ENCODE peak calls at places on chromosomes 1 and 21, in four cellular contexts. W, H, O and C are unnamed samples.

GRCh38 chr1:21124846-21125245 is 51.9 kb downstream of the EIF4G3 start:
- DNase-seq in O (no peak), H (no peak), W (no peak), C (peak; percentile 73)

GRCh38 chr1:110210604-110211502 is 739 bp downstream of the KCNC4 start:
- DNase-seq in H (peak; percentile 56), O (peak; percentile 74), W (peak; percentile 71), C (no peak)

GRCh38 chr1:103250441-103250861 is 142.1 kb upstream of the COL11A1 start:
- DNase-seq in H (peak; percentile 51), O (peak; percentile 49), W (peak; percentile 98), C (peak; percentile 41)

GRCh38 chr1:1889847-1890505 is 911 bp downstream of the GNB1 start:
- DNase-seq in O (no peak), W (peak; percentile 55), H (no peak), C (peak; percentile 37)

GRCh38 chr1:3369437-3370076 is 84.9 kb upstream of the ARHGEF16 start:
- DNase-seq in W (no peak), H (no peak), O (no peak), C (peak; percentile 78)

GRCh38 chr1:116207126-116207735 is 96.0 kb downstream of the MAB21L3 start:
- DNase-seq in O (no peak), W (no peak), H (no peak), C (no peak)

GRCh38 chr1:223233410-223234163 is 90.5 kb upstream of the TLR5 start:
- DNase-seq in H (peak; percentile 23), W (peak; percentile 32), O (peak; percentile 35), C (peak; percentile 92)

GRCh38 chr1:243716901-243717300 is 133.1 kb downstream of the AKT3 start:
- DNase-seq in O (no peak), H (no peak), W (peak; percentile 56), C (peak; percentile 61)

GRCh38 chr1:66732407-66733166 is 19.7 kb upstream of the DYNLT5 start:
- DNase-seq in H (no peak), O (no peak), W (no peak), C (peak; percentile 26)

GRCh38 chr1:26799479-26800133 is 11.9 kb downstream of the PIGV start:
- DNase-seq in H (no peak), O (no peak), W (peak; percentile 83), C (peak; percentile 81)

GRCh38 chr1:95278173-95278988 is 44.4 kb downstream of the RWDD3 start:
- DNase-seq in O (no peak), W (no peak), H (no peak), C (no peak)

GRCh38 chr1:172789840-172790239 is 130.9 kb downstream of the FASLG start:
- DNase-seq in O (no peak), H (no peak), W (no peak), C (no peak)

GRCh38 chr1:203306089-203306969 is 1.0 kb downstream of the BTG2 start:
- DNase-seq in H (no peak), O (no peak), W (peak; percentile 60), C (peak; percentile 75)

GRCh38 chr1:203537806-203538464 is 44.0 kb downstream of the OPTC start:
- DNase-seq in O (no peak), W (no peak), H (no peak), C (peak; percentile 91)

GRCh38 chr1:55309053-55309452 is 93.9 kb upstream of the USP24 start:
- DNase-seq in H (no peak), O (no peak), W (no peak), C (peak; percentile 84)

GRCh38 chr1:55310517-55310927 is 95.4 kb upstream of the USP24 start:
- DNase-seq in W (peak; percentile 25), H (no peak), O (no peak), C (peak; percentile 100)

GRCh38 chr1:55311057-55311631 is 96.0 kb upstream of the USP24 start:
- DNase-seq in O (no peak), W (no peak), H (no peak), C (peak; percentile 46)

GRCh38 chr1:55311979-55312378 is 96.8 kb upstream of the USP24 start:
- DNase-seq in W (no peak), O (no peak), H (no peak), C (no peak)

DNA sequence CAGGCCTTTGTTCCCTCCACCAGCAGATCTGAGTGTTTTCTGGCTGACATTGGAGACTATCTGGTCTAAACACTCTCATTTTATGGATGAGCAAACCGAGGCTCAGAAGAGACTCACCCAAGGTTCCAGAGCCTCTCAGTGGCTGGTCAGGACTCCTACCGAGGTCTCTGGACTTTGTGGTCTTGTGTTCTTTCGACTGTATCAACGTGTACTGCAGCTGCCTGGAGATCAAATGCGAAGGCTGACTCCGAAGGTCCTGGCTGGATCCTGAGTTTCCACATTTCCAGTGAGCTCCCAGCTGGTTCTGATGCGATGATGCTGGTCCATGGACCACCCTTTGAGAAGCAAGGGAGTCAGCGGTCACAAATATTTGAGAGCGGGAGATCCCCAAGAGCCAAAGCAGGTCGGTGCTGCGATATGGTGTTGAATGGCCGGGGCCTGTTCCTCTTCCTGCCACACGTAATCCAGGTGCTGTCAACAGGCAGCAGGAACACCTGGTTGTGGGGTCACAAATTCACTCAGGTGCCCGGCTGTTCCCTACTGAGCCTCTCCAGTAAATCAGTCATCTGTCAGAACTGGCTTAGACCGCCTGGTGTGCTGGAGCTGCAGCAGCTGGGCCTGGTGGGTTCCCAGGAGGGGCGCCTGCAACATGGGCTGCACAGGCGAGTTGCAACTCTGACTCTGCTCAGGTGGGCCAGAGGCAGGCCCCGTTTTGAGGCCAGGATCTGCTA is 94.8 kb upstream of the USP24 start:
- DNase-seq in W (no peak), H (no peak), O (no peak), C (no peak)
- H3K18ac ChIP-seq in W (no peak overlapping the region), H (no peak overlapping the region), O (no peak overlapping the region), C (peak overlapping the region; percentile 92)

GRCh38 chr1:233431753-233432403 is 104.4 kb downstream of the MAP3K21 start:
- DNase-seq in W (no peak), H (no peak), O (no peak), C (no peak)
- H4K5ac ChIP-seq in W (no peak overlapping the region), H (no peak overlapping the region), O (no peak overlapping the region), C (no peak overlapping the region)

GRCh38 chr1:43123031-43123430 is 49.1 kb downstream of the EBNA1BP2 start:
- DNase-seq in W (no peak), H (no peak), O (no peak), C (no peak)
- H3K18ac ChIP-seq in W (no peak overlapping the region), H (no peak overlapping the region), O (no peak overlapping the region), C (no peak overlapping the region)

GRCh38 chr1:52435650-52436049 is 31.2 kb downstream of the PRPF38A start:
- DNase-seq in O (no peak), H (no peak), W (no peak), C (no peak)

GRCh38 chr1:52435211-52435610 is 30.8 kb downstream of the PRPF38A start:
- DNase-seq in H (no peak), W (no peak), O (no peak), C (no peak)

GRCh38 chr1:52432807-52433206 is 28.4 kb downstream of the PRPF38A start:
- DNase-seq in H (no peak), O (no peak), W (no peak), C (no peak)

DNA sequence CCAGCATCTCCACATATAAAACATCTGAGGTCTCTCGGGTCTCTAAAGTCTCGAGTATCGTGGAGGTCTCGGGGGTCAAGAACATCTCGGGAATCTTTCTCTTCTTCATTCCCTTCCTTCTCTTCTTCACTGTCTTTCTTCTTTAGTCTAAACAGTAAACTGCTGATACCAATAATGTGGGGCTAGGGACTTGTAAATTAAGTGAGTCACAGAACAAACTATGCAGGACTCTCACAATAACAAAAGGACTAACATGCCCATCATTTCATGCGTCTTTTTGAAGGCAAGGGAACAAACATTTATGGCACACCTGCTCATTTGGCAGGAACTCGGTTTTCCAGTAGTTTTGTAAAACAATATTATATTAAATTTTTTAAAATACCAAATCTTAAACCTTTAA is 32.4 kb downstream of the PRPF38A start:
- DNase-seq in H (no peak), O (no peak), W (peak; percentile 35), C (no peak)
- H4K5ac ChIP-seq in H (no peak overlapping the region), O (no peak overlapping the region), W (no peak overlapping the region), C (no peak overlapping the region)

GRCh38 chr21:38269567-38269917 is 12.8 kb downstream of the KCNJ15 start:
- DNase-seq in O (no peak), H (no peak), W (no peak), C (no peak)
- H3K18ac ChIP-seq in O (no peak overlapping the region), H (no peak overlapping the region), W (no peak overlapping the region), C (peak overlapping the region; percentile 1)